ENCODE peak calls at places on chromosome X, in six cellular contexts. H is uterus; X is erythroblast; K is HS-27A; N is upper lobe of left lung; S is activated naive CD4-positive, alpha-beta T cell treated with anti-CD3 and anti-CD28 coated beads, Interleukin-2, amount 10 ng/mL, durations not matched to agents 7 days and 5 days. R is an unnamed sample.

GRCh38 chrX:24341795-24342194 is 18.6 kb upstream of the SUPT20HL1 start:
- DNase-seq in N (no peak), H (no peak), K (no peak), S (no peak), X (no peak), R (peak)

GRCh38 chrX:69951756-69952155 is 98.0 kb downstream of the AWAT2 start:
- DNase-seq in N (no peak), X (no peak), H (no peak), S (no peak), K (no peak), R (no peak)

GRCh38 chrX:147602297-147602696 is 309.4 kb upstream of the FMR1 start:
- DNase-seq in X (no peak), H (no peak), S (no peak), N (no peak), K (no peak), R (no peak)

GRCh38 chrX:40578039-40578438 is 2.7 kb upstream of the ATP6AP2 start:
- DNase-seq in H (no peak), K (no peak), S (no peak), N (no peak), X (no peak), R (no peak)

GRCh38 chrX:119880076-119880475 is 8.4 kb downstream of the NDUFA1 start:
- DNase-seq in N (no peak), S (no peak), H (no peak), K (no peak), X (no peak), R (no peak)

GRCh38 chrX:51024106-51024696 is 113.7 kb downstream of the BMP15 start:
- DNase-seq in K (no peak), N (no peak), S (no peak), X (no peak), H (no peak), R (no peak)

GRCh38 chrX:136747003-136747986 is 33.4 kb downstream of the ARHGEF6 start:
- DNase-seq in K (no peak), S (no peak), H (no peak), N (no peak), X (no peak), R (no peak)

GRCh38 chrX:153829549-153829798 is 870 bp downstream of the PDZD4 start:
- DNase-seq in S (no peak), X (no peak), K (no peak), H (peak), N (peak), R (no peak)

GRCh38 chrX:23694606-23695005 is 27.3 kb downstream of the PRDX4 start:
- DNase-seq in H (peak), K (no peak), X (peak), S (peak), N (no peak), R (peak)

GRCh38 chrX:69748055-69748454 is 132.1 kb downstream of the EDA start:
- DNase-seq in H (no peak), S (no peak), N (no peak), X (no peak), K (no peak), R (no peak)

GRCh38 chrX:70030242-70030823 is 19.4 kb downstream of the AWAT2 start:
- DNase-seq in H (no peak), N (no peak), S (peak), K (peak), X (peak), R (no peak)

GRCh38 chrX:38102240-38102639 is 95.9 kb downstream of the SYTL5 start:
- DNase-seq in S (no peak), H (no peak), N (no peak), K (no peak), X (no peak), R (no peak)

GRCh38 chrX:153662266-153662665 is 11.3 kb downstream of the PNCK start:
- DNase-seq in S (peak), N (peak), K (no peak), X (peak), H (no peak), R (no peak)

GRCh38 chrX:9628779-9629493 is 136.7 kb downstream of the GPR143 start:
- DNase-seq in N (no peak), X (no peak), K (no peak), H (no peak), S (no peak), R (no peak)

GRCh38 chrX:15430584-15430983 is 46.4 kb upstream of the VEGFD start:
- DNase-seq in X (no peak), K (no peak), N (no peak), H (no peak), S (no peak), R (no peak)

GRCh38 chrX:123878177-123878576 is 18.3 kb downstream of the XIAP start:
- DNase-seq in K (no peak), N (no peak), S (peak), X (no peak), H (no peak), R (no peak)

GRCh38 chrX:12548341-12548740 is 242.9 kb upstream of the PRPS2 start:
- DNase-seq in X (peak), K (no peak), S (no peak), N (no peak), H (no peak), R (no peak)